ENCODE peak calls at places on chromosomes 13 and 19, in four cellular contexts. L is tibial artery, H is IMR-90, F is cardiac muscle cell. M is an unnamed sample.

GRCh38 chr19:54420383-54421168 is 5.3 kb downstream of the TTYH1 start:
- DNase-seq in L (no peak), H (no peak), F (peak; percentile 89), M (no peak)

GRCh38 chr13:24251525-24251924 is 57.9 kb upstream of the C1QTNF9 start:
- DNase-seq in L (no peak), H (no peak), F (no peak), M (peak; percentile 92)

GRCh38 chr19:38370299-38370698 is 4.1 kb upstream of the PSMD8 start:
- DNase-seq in L (no peak), H (no peak), F (no peak), M (no peak)

GRCh38 chr19:49057636-49058234 is at the start of gene CGB7:
- DNase-seq in L (peak; percentile 80), H (peak; percentile 35), F (peak; percentile 59), M (peak; percentile 38)

GRCh38 chr19:53485046-53486004 is 17.8 kb downstream of the ZNF813 start:
- DNase-seq in L (no peak), H (no peak), F (no peak), M (no peak)

GRCh38 chr19:3054972-3055740 is 7.1 kb downstream of the TLE5 start:
- DNase-seq in L (no peak), H (peak; percentile 17), F (no peak), M (no peak)

GRCh38 chr19:16896098-16896912 is 7.5 kb downstream of the F2RL3 start:
- DNase-seq in L (peak; percentile 74), H (no peak), F (peak; percentile 12), M (peak; percentile 10)

GRCh38 chr13:27001705-27002104 is 169.9 kb downstream of the USP12 start:
- DNase-seq in L (no peak), H (no peak), F (no peak), M (no peak)

GRCh38 chr13:70622785-70623184 is 514.5 kb upstream of the KLHL1 start:
- DNase-seq in L (no peak), H (no peak), F (no peak), M (no peak)

GRCh38 chr13:21742041-21742440 is 71.2 kb downstream of the FGF9 start:
- DNase-seq in L (no peak), H (no peak), F (no peak), M (no peak)

GRCh38 chr13:100808848-100809247 is 134.3 kb upstream of the TMTC4 start:
- DNase-seq in L (no peak), H (no peak), F (no peak), M (no peak)

GRCh38 chr19:45729774-45730388 is 815 bp downstream of the FBXO46 start:
- DNase-seq in L (no peak), H (no peak), F (no peak), M (peak; percentile 24)

DNA sequence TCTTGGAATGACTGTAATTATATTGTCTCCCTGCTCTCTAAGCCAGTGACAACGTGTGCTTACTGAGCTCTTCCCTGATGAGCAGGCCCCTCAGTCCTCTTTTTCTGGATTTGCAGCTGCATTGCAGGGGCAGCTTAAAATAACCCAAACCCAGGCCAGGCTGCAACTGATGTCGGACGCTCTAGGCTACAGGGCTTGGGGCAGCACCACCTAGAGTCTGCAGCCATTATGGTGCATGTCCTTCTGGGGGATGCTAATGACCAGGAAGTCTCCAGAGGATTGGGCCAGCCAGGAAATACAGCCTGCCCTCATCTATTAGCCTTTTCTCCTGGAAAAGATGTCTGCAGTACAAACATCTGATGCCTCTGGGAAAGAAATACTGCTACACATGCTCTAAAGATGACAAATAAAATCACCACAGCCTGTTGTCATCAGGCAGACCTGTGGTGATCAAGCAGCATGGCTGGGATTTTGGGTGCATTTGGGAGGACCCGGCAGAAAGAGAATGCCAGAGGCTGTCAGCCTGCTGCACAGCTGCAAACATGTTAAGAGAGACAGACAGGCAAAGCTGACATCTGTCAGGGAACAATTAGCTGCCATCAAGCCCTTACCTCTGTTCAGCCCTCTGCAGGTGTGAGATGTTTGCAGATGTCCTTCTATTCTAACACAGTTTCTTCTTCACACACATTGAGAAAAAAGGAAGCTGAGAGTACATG is 51.8 kb downstream of the CCDC70 start:
- DNase-seq in L (no peak), H (no peak), F (no peak), M (no peak)
- TF ChIP-seq CTCF in L (no peak), H (no peak), F (peak; percentile 3), M (no peak)

GRCh38 chr19:57559404-57560025 is at the start of gene ZNF550:
- DNase-seq in L (peak; percentile 93), H (peak; percentile 83), F (peak; percentile 93), M (peak; percentile 91)

GRCh38 chr19:57563547-57563946 is 3.9 kb upstream of the ZNF550 start:
- DNase-seq in L (no peak), H (no peak), F (no peak), M (no peak)

GRCh38 chr19:57560049-57560491 is 407 bp upstream of the ZNF550 start:
- DNase-seq in L (no peak), H (peak; percentile 76), F (peak; percentile 73), M (no peak)

GRCh38 chr19:57559008-57559403 is 657 bp downstream of the ZNF550 start:
- DNase-seq in L (no peak), H (no peak), F (peak; percentile 35), M (peak; percentile 36)

DNA sequence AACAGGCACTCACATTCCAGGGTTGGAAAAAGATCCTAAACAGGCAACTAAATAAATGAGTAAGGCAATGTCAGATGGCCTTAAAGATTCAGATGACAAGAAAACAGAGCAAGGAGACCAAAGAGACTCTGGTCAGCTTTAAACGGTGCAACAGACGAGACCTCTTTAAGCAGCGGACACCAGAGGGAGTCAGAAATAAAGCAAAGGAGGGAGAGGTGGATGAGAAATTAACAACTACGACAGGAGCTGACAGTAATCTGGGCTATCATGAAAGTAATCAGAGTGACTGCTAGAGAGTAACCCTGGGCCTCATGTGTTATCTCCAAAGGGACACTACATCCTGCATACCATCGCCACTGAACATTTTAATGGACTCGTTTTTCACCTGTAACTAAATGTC is 1.1 kb downstream of the ZNF550 start:
- DNase-seq in L (no peak), H (peak; percentile 35), F (peak; percentile 23), M (no peak)
- TF ChIP-seq CTCF in L (no peak), H (peak; percentile 28), F (peak; percentile 10), M (no peak)

DNA sequence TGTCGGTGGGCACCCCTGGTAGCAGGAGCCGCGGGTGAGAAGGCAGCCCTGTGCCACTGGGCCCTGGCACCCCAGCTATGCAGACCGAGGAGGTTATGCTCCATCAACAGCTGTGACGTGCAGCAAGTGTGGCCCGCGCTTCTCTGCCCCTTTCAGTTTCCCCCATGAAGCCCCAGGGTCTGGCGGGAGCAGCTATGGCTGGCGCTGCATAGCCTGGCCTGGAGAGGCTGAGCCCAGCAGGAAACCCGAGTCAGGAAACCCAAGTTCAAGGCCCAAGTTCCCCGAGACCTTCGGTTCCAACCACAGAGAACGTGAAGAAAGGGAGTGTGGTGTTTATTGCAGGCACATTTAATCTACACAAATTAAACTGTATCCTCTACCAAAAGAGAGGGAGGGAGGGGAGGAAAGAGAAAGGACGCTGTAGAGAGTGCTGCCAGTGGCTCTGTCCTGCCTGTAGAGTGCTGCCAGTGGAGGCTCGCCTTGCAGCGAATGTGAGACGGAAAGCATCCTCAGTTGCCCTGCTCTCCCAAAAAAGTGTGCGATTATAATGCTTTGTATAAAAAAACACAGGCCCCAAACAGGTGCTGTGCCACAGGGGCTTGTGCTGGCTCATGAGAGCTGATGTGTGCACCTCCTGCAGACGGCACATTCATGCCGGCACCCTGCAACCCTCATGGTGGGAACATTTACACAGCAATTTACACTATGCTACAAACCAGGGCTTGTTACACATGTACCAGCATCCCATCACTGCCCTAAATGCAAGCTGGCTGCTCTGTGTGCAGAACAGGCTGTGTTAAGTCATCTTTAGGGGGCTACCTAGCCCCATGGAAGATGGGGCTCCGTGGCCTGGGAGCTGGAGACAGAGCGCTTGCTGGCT is 16.3 kb downstream of the POP4 start:
- DNase-seq in L (no peak), H (no peak), F (no peak), M (peak; percentile 64)
- TF ChIP-seq CTCF in L (no peak), H (no peak), F (no peak), M (no peak)

GRCh38 chr19:58400916-58401824 is 5.7 kb downstream of the RNF225 start:
- DNase-seq in L (peak; percentile 99), H (peak; percentile 99), F (peak; percentile 100), M (peak; percentile 100)
- TF ChIP-seq CTCF in L (peak; percentile 9), H (no peak), F (peak; percentile 4), M (no peak)

GRCh38 chr13:48647625-48648024 is 6.1 kb upstream of the CYSLTR2 start:
- DNase-seq in L (no peak), H (no peak), F (no peak), M (no peak)
- TF ChIP-seq CTCF in L (no peak), H (no peak), F (no peak), M (no peak)

GRCh38 chr19:8128551-8128950 is 20.8 kb downstream of the FBN3 start:
- DNase-seq in L (no peak), H (no peak), F (no peak), M (no peak)

GRCh38 chr19:8131517-8131916 is 17.9 kb downstream of the FBN3 start:
- DNase-seq in L (no peak), H (no peak), F (no peak), M (no peak)

GRCh38 chr19:8127311-8127710 is 22.1 kb downstream of the FBN3 start:
- DNase-seq in L (no peak), H (no peak), F (no peak), M (no peak)

GRCh38 chr19:8126511-8126910 is 22.9 kb downstream of the FBN3 start:
- DNase-seq in L (no peak), H (no peak), F (no peak), M (no peak)

DNA sequence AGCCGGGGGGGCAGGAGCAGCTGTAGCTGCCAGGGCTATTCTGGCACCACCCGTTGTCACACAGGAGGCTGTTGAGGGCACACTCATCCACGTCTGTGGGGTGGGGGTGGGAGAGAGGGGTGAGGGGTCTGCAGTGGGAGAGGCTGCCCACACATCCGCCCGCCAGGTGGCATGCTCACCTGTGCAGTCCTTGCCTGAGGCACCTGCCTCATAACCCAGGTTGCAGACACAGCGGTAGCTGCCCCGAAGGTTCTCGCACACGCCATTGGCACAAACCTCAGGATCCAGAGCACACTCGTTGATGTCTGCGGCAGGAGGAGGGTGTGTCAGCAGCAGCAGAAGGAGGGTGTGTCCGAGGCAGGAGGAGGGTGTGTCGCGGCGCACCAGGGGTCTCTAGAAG is 20.3 kb downstream of the FBN3 start:
- DNase-seq in L (no peak), H (no peak), F (no peak), M (no peak)
- TF ChIP-seq CTCF in L (no peak), H (no peak), F (no peak), M (no peak)

GRCh38 chr13:33125821-33126570 is 109.8 kb downstream of the KL start:
- DNase-seq in L (peak; percentile 78), H (peak; percentile 97), F (peak; percentile 96), M (no peak)

GRCh38 chr13:33128134-33128533 is 111.9 kb downstream of the KL start:
- DNase-seq in L (no peak), H (no peak), F (no peak), M (no peak)

GRCh38 chr13:33129886-33130285 is 113.7 kb downstream of the KL start:
- DNase-seq in L (no peak), H (no peak), F (no peak), M (no peak)

GRCh38 chr13:33129094-33129832 is 113.0 kb downstream of the KL start:
- DNase-seq in L (no peak), H (no peak), F (no peak), M (no peak)

GRCh38 chr13:33126909-33127607 is 110.8 kb downstream of the KL start:
- DNase-seq in L (no peak), H (peak; percentile 65), F (peak; percentile 55), M (no peak)
- TF ChIP-seq CTCF in L (no peak), H (no peak), F (peak; percentile 44), M (no peak)

M was measured in activated CD8-positive, alpha-beta T cell treated with anti-CD3 and anti-CD28 coated beads for 36 hours.